ENCODE peak calls at places on chromosomes 5 and 9, in five cellular contexts. Z is GM04504; D is NCI-H460; B is stimulated activated CD8-positive, alpha-beta memory T cell treated with anti-CD3 and anti-CD28 coated beads, Interleukin-15, amount 100 ng/mL, for 1 hour; M is astrocyte. W is an unnamed sample.
A peak's percentile ranks its signal among the peaks of the same experiment; 100 is the strongest.

GRCh38 chr5:53616939-53617549 is 56.6 kb downstream of the NDUFS4 start:
- DNase-seq in Z (no peak), D (no peak), B (no peak), M (peak; percentile 7), W (no peak)

GRCh38 chr5:166188482-166188881 is 2103.0 kb upstream of the WWC1 start:
- DNase-seq in Z (no peak), D (no peak), B (no peak), M (no peak), W (no peak)

GRCh38 chr9:100104314-100104713 is 5.3 kb downstream of the INVS start:
- DNase-seq in Z (no peak), D (no peak), B (no peak), M (peak; percentile 75), W (peak; percentile 67)

GRCh38 chr9:21482213-21482612 is at the start of gene IFNE:
- DNase-seq in Z (no peak), D (no peak), B (no peak), M (no peak), W (no peak)

GRCh38 chr9:124419832-124420489 is 4.7 kb upstream of the PSMB7 start:
- DNase-seq in Z (no peak), D (no peak), B (no peak), M (no peak), W (no peak)

GRCh38 chr5:172636279-172637050 is 4.6 kb upstream of the NEURL1B start:
- DNase-seq in Z (no peak), D (no peak), B (no peak), M (no peak), W (no peak)

GRCh38 chr5:14930486-14930885 is 58.9 kb upstream of the ANKH start:
- DNase-seq in Z (no peak), D (no peak), B (no peak), M (peak; percentile 26), W (no peak)

GRCh38 chr9:126127591-126127990 is 199.0 kb upstream of the MVB12B start:
- DNase-seq in Z (no peak), D (no peak), B (no peak), M (no peak), W (no peak)

GRCh38 chr9:34647084-34647403 is 569 bp downstream of the GALT start:
- DNase-seq in Z (no peak), D (no peak), B (no peak), M (no peak), W (no peak)

GRCh38 chr5:83608122-83608521 is 112.5 kb downstream of the HAPLN1 start:
- DNase-seq in Z (no peak), D (peak; percentile 36), B (no peak), M (peak; percentile 45), W (no peak)

GRCh38 chr9:81427870-81428269 is 261.5 kb downstream of the TLE1 start:
- DNase-seq in Z (no peak), D (no peak), B (no peak), M (no peak), W (no peak)

GRCh38 chr5:139272471-139273321 is 20.8 kb upstream of the MATR3 start:
- DNase-seq in Z (peak; percentile 24), D (no peak), B (no peak), M (peak; percentile 47), W (no peak)

GRCh38 chr5:56489272-56489671 is 256.1 kb upstream of the ANKRD55 start:
- DNase-seq in Z (no peak), D (no peak), B (no peak), M (no peak), W (no peak)

GRCh38 chr9:114677418-114677817 is 4.6 kb downstream of the TEX48 start:
- DNase-seq in Z (peak; percentile 99), D (peak; percentile 95), B (no peak), M (peak; percentile 100), W (peak; percentile 100)

GRCh38 chr5:155726267-155726666 is 600.7 kb upstream of the SGCD start:
- DNase-seq in Z (peak; percentile 13), D (no peak), B (no peak), M (no peak), W (no peak)

GRCh38 chr9:18320046-18320445 is 153.9 kb upstream of the ADAMTSL1 start:
- DNase-seq in Z (no peak), D (no peak), B (no peak), M (no peak), W (no peak)

GRCh38 chr9:90861380-90861779 is 59.8 kb downstream of the SYK start:
- DNase-seq in Z (no peak), D (no peak), B (no peak), M (no peak), W (no peak)

GRCh38 chr5:107523019-107523680 is 147.6 kb downstream of the EFNA5 start:
- DNase-seq in Z (no peak), D (no peak), B (no peak), M (no peak), W (no peak)

GRCh38 chr5:148386041-148386440 is 2.3 kb downstream of the FBXO38 start:
- DNase-seq in Z (no peak), D (no peak), B (no peak), M (no peak), W (no peak)

GRCh38 chr5:106853266-106853665 is 817.5 kb downstream of the EFNA5 start:
- DNase-seq in Z (no peak), D (no peak), B (no peak), M (no peak), W (no peak)

GRCh38 chr9:114811969-114812636 is 6.3 kb upstream of the TNFSF15 start:
- DNase-seq in Z (no peak), D (no peak), B (no peak), M (no peak), W (no peak)

GRCh38 chr9:126965541-126966428 is 51.2 kb downstream of the RALGPS1 start:
- DNase-seq in Z (no peak), D (peak; percentile 72), B (peak; percentile 19), M (peak; percentile 18), W (no peak)

GRCh38 chr9:93198117-93198838 is 14.3 kb downstream of the WNK2 start:
- DNase-seq in Z (no peak), D (no peak), B (no peak), M (no peak), W (no peak)

GRCh38 chr5:114152656-114153360 is 209.1 kb upstream of the KCNN2 start:
- DNase-seq in Z (no peak), D (no peak), B (no peak), M (no peak), W (no peak)

GRCh38 chr5:151696470-151697061 is 9.9 kb upstream of the SPARC start:
- DNase-seq in Z (peak; percentile 99), D (no peak), B (no peak), M (peak; percentile 100), W (peak; percentile 95)

GRCh38 chr5:139577689-139578347 is 16.7 kb downstream of the UBE2D2 start:
- DNase-seq in Z (no peak), D (no peak), B (no peak), M (no peak), W (no peak)

GRCh38 chr5:104189031-104189430 is 626.4 kb upstream of the NUDT12 start:
- DNase-seq in Z (peak; percentile 25), D (no peak), B (no peak), M (peak; percentile 96), W (peak; percentile 64)

GRCh38 chr9:136693490-136694162 is 6.4 kb upstream of the AGPAT2 start:
- DNase-seq in Z (no peak), D (peak; percentile 64), B (no peak), M (peak; percentile 29), W (no peak)

GRCh38 chr5:62791059-62791458 is 212.4 kb downstream of the LRRC70 start:
- DNase-seq in Z (no peak), D (peak; percentile 16), B (no peak), M (no peak), W (no peak)

GRCh38 chr9:27350382-27350781 is 53.4 kb upstream of the EQTN start:
- DNase-seq in Z (no peak), D (no peak), B (no peak), M (no peak), W (no peak)